ENCODE peak calls at places on chromosomes 11 and 22, in five cellular contexts. E is A549, T is K562, J is HepG2, B is GM12878. R is an unnamed sample.

GRCh38 chr11:131579932-131580387 is 209.5 kb downstream of the NTM start:
- DNase-seq in T (peak; percentile 21), J (peak; percentile 7), B (no peak), E (peak; percentile 4), R (peak; percentile 70)

GRCh38 chr11:11397043-11397415 is 44.0 kb upstream of the CSNK2A3 start:
- DNase-seq in E (no peak), T (no peak), B (no peak), J (no peak), R (no peak)

GRCh38 chr11:19511066-19511412 is 201.6 kb upstream of the NAV2 start:
- DNase-seq in T (no peak), E (no peak), J (no peak), B (no peak), R (no peak)

GRCh38 chr22:36101756-36102155 is 58.8 kb downstream of the APOL3 start:
- DNase-seq in B (no peak), J (no peak), T (no peak), E (no peak), R (no peak)

GRCh38 chr11:41622707-41623359 is 163.4 kb upstream of the LRRC4C start:
- DNase-seq in B (no peak), T (no peak), J (no peak), E (no peak), R (no peak)

GRCh38 chr22:35540600-35541253 is at the start of gene RASD2:
- DNase-seq in J (no peak), T (peak; percentile 14), E (peak; percentile 51), B (no peak), R (peak; percentile 56)

GRCh38 chr11:118435233-118435892 is 929 bp upstream of the KMT2A start:
- DNase-seq in T (peak; percentile 83), J (peak; percentile 75), B (no peak), E (peak; percentile 29), R (peak; percentile 89)

GRCh38 chr11:22192642-22193347 is at the start of gene ANO5:
- DNase-seq in T (peak; percentile 42), J (no peak), B (no peak), E (peak; percentile 71), R (peak; percentile 82)

GRCh38 chr11:60625262-60625661 is 74.2 kb upstream of the MS4A8 start:
- DNase-seq in J (peak; percentile 22), B (no peak), E (no peak), T (peak; percentile 38), R (peak; percentile 50)

GRCh38 chr11:93370260-93370659 is 39.7 kb downstream of the DEUP1 start:
- DNase-seq in B (no peak), J (no peak), T (no peak), E (no peak), R (no peak)

GRCh38 chr22:23580586-23581251 is 629 bp upstream of the IGLL1 start:
- DNase-seq in E (no peak), T (peak; percentile 16), J (no peak), B (no peak), R (no peak)

GRCh38 chr11:2933376-2934056 is 4.3 kb upstream of the PHLDA2 start:
- DNase-seq in B (peak; percentile 21), T (no peak), E (peak; percentile 62), J (no peak), R (peak; percentile 14)

GRCh38 chr22:38104084-38104483 is 6.4 kb downstream of the BAIAP2L2 start:
- DNase-seq in J (no peak), B (no peak), T (peak; percentile 43), E (peak; percentile 44), R (peak; percentile 62)

GRCh38 chr11:85628771-85629341 is 463 bp downstream of the TMEM126B start:
- DNase-seq in T (no peak), B (no peak), J (peak; percentile 9), E (no peak), R (no peak)

GRCh38 chr22:43212434-43212952 is 25.6 kb upstream of the TTLL12 start:
- DNase-seq in B (no peak), J (no peak), T (no peak), E (no peak), R (no peak)

GRCh38 chr11:77800445-77800844 is 20.1 kb downstream of the RSF1 start:
- DNase-seq in J (no peak), E (no peak), B (no peak), T (peak; percentile 14), R (no peak)

GRCh38 chr11:93532285-93532789 is 10.9 kb downstream of the SMCO4 start:
- DNase-seq in E (no peak), J (no peak), B (no peak), T (no peak), R (no peak)

GRCh38 chr11:3160252-3161031 is 4.7 kb downstream of the OSBPL5 start:
- DNase-seq in J (no peak), E (no peak), T (no peak), B (no peak), R (peak; percentile 93)

GRCh38 chr22:29190051-29190450 is 15.6 kb upstream of the EMID1 start:
- DNase-seq in T (no peak), E (no peak), B (no peak), J (no peak), R (no peak)

GRCh38 chr22:29187831-29188230 is 17.9 kb upstream of the EMID1 start:
- DNase-seq in T (no peak), B (no peak), E (no peak), J (no peak), R (no peak)

GRCh38 chr22:29183971-29184595 is 21.6 kb upstream of the EMID1 start:
- DNase-seq in T (no peak), B (no peak), E (no peak), J (no peak), R (no peak)

GRCh38 chr22:29186302-29186701 is 19.4 kb upstream of the EMID1 start:
- DNase-seq in J (no peak), B (no peak), E (no peak), T (no peak), R (no peak)

DNA sequence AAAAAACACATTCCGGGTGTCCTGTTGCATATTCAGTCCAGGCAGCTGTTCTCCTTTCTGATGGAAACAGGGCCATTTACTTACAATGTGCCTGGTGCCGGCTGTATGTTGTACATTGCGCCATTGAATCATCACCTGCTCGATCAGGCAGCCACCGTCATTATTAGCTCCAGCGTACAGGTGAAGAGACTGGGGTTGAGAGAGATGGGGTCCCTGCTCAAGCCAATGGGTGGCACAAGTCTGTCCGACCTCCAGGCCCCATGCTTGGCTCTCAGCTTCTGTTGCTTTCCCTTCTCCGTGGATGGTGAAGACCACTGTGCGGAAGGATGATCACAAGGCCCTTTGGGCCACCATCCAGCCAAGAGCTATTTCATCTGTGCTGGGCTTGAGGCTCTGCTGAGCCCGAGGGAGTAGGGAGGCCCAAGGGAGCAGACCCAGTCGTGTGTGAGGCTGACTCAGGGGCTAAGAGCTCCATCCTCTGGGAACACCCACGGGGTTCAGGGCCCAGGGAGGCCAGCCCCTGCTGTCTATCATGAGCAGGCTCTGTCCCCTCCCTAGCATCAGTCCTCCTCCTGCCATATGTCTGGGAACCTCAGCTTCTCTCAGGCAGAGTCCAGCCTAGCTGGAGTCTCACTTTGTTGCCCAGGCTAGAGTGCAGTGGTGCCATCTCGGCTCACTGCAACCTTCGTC is 20.7 kb upstream of the EMID1 start:
- DNase-seq in J (no peak), E (no peak), T (no peak), B (no peak), R (no peak)
- TF ChIP-seq ESRRA in J (no peak), E (no peak), T (no peak), B (no peak), R (no peak)

GRCh38 chr11:112761911-112762685 is 199.1 kb upstream of the NCAM1 start:
- DNase-seq in J (no peak), E (no peak), B (no peak), T (no peak), R (no peak)
- TF ChIP-seq USF2 in J (no peak), E (no peak), B (no peak), T (no peak), R (no peak)

GRCh38 chr11:46330154-46330886 is 16.9 kb upstream of the DGKZ start:
- DNase-seq in J (no peak), E (no peak), T (no peak), B (no peak), R (no peak)
- TF ChIP-seq ESRRA in J (no peak), E (no peak), T (no peak), B (no peak), R (no peak)

GRCh38 chr22:24942301-24942700 is 4.2 kb downstream of the LHFPL7 start:
- DNase-seq in E (no peak), T (no peak), B (no peak), J (no peak), R (no peak)

GRCh38 chr22:24944224-24944937 is 2.1 kb downstream of the LHFPL7 start:
- DNase-seq in B (no peak), T (no peak), J (peak; percentile 29), E (no peak), R (no peak)

GRCh38 chr22:24935771-24936483 is 10.6 kb downstream of the LHFPL7 start:
- DNase-seq in B (no peak), J (no peak), T (no peak), E (no peak), R (no peak)

GRCh38 chr22:24937114-24937513 is 9.4 kb downstream of the LHFPL7 start:
- DNase-seq in B (no peak), E (no peak), J (peak; percentile 24), T (peak; percentile 4), R (peak; percentile 23)

DNA sequence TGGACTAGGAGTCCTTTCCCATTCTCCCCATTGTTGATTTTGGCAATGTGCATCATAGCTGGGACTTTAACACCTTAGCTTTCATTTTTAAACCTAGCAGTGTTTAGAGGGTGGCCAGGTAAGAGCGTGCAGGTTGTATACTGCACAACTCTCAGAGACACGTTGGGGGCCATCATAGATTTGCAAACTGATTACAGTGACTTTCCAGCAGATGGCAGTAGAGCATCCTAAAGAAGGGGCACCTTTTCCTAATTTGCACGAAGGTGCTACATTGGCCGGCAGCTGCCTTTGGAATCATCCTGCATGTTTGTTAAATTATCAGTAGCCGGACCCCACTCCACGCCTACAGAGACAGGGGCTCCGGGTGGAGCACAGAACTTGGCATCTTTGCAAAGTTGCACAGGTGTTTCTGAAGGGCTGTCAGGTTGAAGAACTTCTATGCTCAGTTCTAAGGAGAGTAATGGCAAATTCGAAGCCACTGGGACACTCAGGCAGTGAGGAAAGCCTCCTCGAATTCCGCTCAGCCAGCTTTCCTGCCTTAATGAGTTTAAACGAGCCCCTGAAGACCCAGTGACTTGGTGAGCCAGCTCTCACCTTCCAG is 7.7 kb downstream of the LHFPL7 start:
- DNase-seq in E (peak; percentile 40), J (peak; percentile 49), T (peak; percentile 42), B (no peak), R (peak; percentile 27)
- TF ChIP-seq USF2 in E (no peak), J (no peak), T (no peak), B (no peak), R (no peak)

DNA sequence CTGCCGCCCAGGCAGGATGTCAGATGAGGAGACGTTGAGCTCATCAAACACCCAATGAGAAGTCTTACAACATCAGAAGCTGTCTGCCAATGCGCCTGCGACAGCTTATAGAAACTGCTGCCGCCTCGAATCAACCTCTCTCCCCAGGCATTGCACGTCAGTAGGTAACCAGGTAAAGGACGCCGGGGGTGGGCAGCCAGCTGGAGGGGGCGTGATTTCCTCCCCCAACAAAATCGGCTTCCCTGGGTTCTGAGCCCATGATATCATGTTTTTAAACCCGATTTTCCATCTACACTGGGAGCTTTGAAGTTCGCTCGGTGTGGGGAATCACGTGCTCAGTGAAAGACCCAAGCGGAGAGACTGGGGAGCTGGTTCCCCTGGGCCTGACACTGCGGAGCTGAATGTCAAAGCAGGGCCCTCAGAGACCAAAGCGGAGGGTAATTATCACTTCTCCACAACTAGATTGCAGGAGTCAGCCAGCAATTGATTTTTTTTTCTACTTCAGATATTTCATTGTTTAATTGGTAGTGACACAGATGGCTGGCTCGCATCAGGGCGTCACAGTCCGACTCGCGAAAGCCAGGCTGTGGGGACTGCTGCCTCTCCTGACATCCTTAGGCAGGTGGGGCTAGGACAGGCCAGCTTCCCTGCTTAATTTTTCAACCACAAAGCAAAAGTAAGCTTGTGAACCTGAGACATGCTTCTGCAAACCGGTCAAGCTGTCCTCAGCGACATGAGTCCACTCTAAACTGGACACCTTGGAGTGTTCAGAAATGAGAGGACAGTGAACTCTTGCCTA is 15.4 kb downstream of the FAM83F start:
- DNase-seq in B (no peak), J (no peak), T (no peak), E (no peak), R (no peak)
- TF ChIP-seq ESRRA in B (no peak), J (no peak), T (no peak), E (no peak), R (no peak)